ENCODE peak calls at places on chromosomes 13 and 19, in eight cellular contexts. One of them, this sample, is unnamed.

GRCh38 chr13:112688560-112689497 is 1.0 kb upstream of the ATP11A start:
- DNase-seq in stimulated activated CD4-positive, alpha-beta T cell treated with anti-CD3 and anti-CD28 coated beads, TNF-alpha, amount 100 ng/mL, for 24 hours: no peak
- DNase-seq in ELF-1: peak; percentile 81
- DNase-seq in T-cell: peak; percentile 15
- DNase-seq in activated B cell treated with CpG ODN at 0.5 μM for 24 hours: no peak
- DNase-seq in cardiac fibroblast: peak; percentile 12
- DNase-seq in NCI-H1417: peak; percentile 82
- DNase-seq in iris pigment epithelial cell: peak; percentile 33
- DNase-seq in this sample: peak; percentile 23

GRCh38 chr13:110008816-110009215 is 222.4 kb upstream of the IRS2 start:
- DNase-seq in stimulated activated CD4-positive, alpha-beta T cell treated with anti-CD3 and anti-CD28 coated beads, TNF-alpha, amount 100 ng/mL, for 24 hours: no peak
- DNase-seq in ELF-1: no peak
- DNase-seq in T-cell: no peak
- DNase-seq in activated B cell treated with CpG ODN at 0.5 μM for 24 hours: no peak
- DNase-seq in cardiac fibroblast: no peak
- DNase-seq in NCI-H1417: no peak
- DNase-seq in iris pigment epithelial cell: peak; percentile 54
- DNase-seq in this sample: no peak

GRCh38 chr13:110868631-110869165 is 46.2 kb downstream of the ANKRD10 start:
- DNase-seq in stimulated activated CD4-positive, alpha-beta T cell treated with anti-CD3 and anti-CD28 coated beads, TNF-alpha, amount 100 ng/mL, for 24 hours: no peak
- DNase-seq in ELF-1: no peak
- DNase-seq in T-cell: no peak
- DNase-seq in activated B cell treated with CpG ODN at 0.5 μM for 24 hours: no peak
- DNase-seq in cardiac fibroblast: no peak
- DNase-seq in NCI-H1417: no peak
- DNase-seq in iris pigment epithelial cell: no peak
- DNase-seq in this sample: no peak

GRCh38 chr13:39364797-39365468 is 238.1 kb downstream of the LHFPL6 start:
- DNase-seq in stimulated activated CD4-positive, alpha-beta T cell treated with anti-CD3 and anti-CD28 coated beads, TNF-alpha, amount 100 ng/mL, for 24 hours: no peak
- DNase-seq in ELF-1: peak; percentile 33
- DNase-seq in T-cell: no peak
- DNase-seq in activated B cell treated with CpG ODN at 0.5 μM for 24 hours: no peak
- DNase-seq in cardiac fibroblast: no peak
- DNase-seq in NCI-H1417: no peak
- DNase-seq in iris pigment epithelial cell: peak; percentile 49
- DNase-seq in this sample: peak; percentile 50

GRCh38 chr19:37370880-37371661 is at the start of gene ZNF527:
- DNase-seq in stimulated activated CD4-positive, alpha-beta T cell treated with anti-CD3 and anti-CD28 coated beads, TNF-alpha, amount 100 ng/mL, for 24 hours: peak; percentile 96
- DNase-seq in ELF-1: peak; percentile 98
- DNase-seq in T-cell: peak; percentile 98
- DNase-seq in activated B cell treated with CpG ODN at 0.5 μM for 24 hours: peak; percentile 96
- DNase-seq in cardiac fibroblast: peak; percentile 98
- DNase-seq in NCI-H1417: peak; percentile 97
- DNase-seq in iris pigment epithelial cell: peak; percentile 99
- DNase-seq in this sample: peak; percentile 99

GRCh38 chr13:42011601-42012401 is 36.6 kb upstream of the DGKH start:
- DNase-seq in stimulated activated CD4-positive, alpha-beta T cell treated with anti-CD3 and anti-CD28 coated beads, TNF-alpha, amount 100 ng/mL, for 24 hours: no peak
- DNase-seq in ELF-1: peak; percentile 30
- DNase-seq in T-cell: no peak
- DNase-seq in activated B cell treated with CpG ODN at 0.5 μM for 24 hours: no peak
- DNase-seq in cardiac fibroblast: no peak
- DNase-seq in NCI-H1417: no peak
- DNase-seq in iris pigment epithelial cell: peak; percentile 8
- DNase-seq in this sample: no peak

GRCh38 chr13:49517461-49517860 is 21.7 kb downstream of the PHF11 start:
- DNase-seq in stimulated activated CD4-positive, alpha-beta T cell treated with anti-CD3 and anti-CD28 coated beads, TNF-alpha, amount 100 ng/mL, for 24 hours: no peak
- DNase-seq in ELF-1: peak; percentile 11
- DNase-seq in T-cell: no peak
- DNase-seq in activated B cell treated with CpG ODN at 0.5 μM for 24 hours: no peak
- DNase-seq in cardiac fibroblast: no peak
- DNase-seq in NCI-H1417: no peak
- DNase-seq in iris pigment epithelial cell: no peak
- DNase-seq in this sample: no peak

GRCh38 chr19:45638930-45639729 is at the start of gene EML2:
- DNase-seq in stimulated activated CD4-positive, alpha-beta T cell treated with anti-CD3 and anti-CD28 coated beads, TNF-alpha, amount 100 ng/mL, for 24 hours: peak; percentile 31
- DNase-seq in ELF-1: peak; percentile 89
- DNase-seq in T-cell: peak; percentile 35
- DNase-seq in activated B cell treated with CpG ODN at 0.5 μM for 24 hours: peak; percentile 67
- DNase-seq in cardiac fibroblast: no peak
- DNase-seq in NCI-H1417: peak; percentile 21
- DNase-seq in iris pigment epithelial cell: peak; percentile 17
- DNase-seq in this sample: peak; percentile 58

This sample was measured in adipocyte.